ENCODE peak calls at places on chromosomes 3 and 15, in six cellular contexts. X is kidney epithelial cell, L is mucosa of descending colon, B is ovary, E is foreskin fibroblast, K is AG09319. C is an unnamed sample.

GRCh38 chr3:24379936-24380335 is 114.7 kb downstream of the THRB start:
- DNase-seq in X (no peak), L (no peak), B (no peak), E (no peak), K (no peak), C (no peak)

GRCh38 chr15:65963911-65964482 is 94.7 kb downstream of the RAB11A start:
- DNase-seq in X (no peak), L (no peak), B (no peak), E (no peak), K (no peak), C (no peak)

GRCh38 chr3:196150481-196150880 is 60.7 kb downstream of the ZDHHC19 start:
- DNase-seq in X (no peak), L (no peak), B (no peak), E (no peak), K (no peak), C (no peak)

GRCh38 chr3:124745092-124745491 is 14.8 kb downstream of the UMPS start:
- DNase-seq in X (no peak), L (no peak), B (no peak), E (no peak), K (no peak), C (no peak)

GRCh38 chr15:67403428-67403827 is 117.5 kb upstream of the C15orf61 start:
- DNase-seq in X (no peak), L (no peak), B (no peak), E (no peak), K (no peak), C (no peak)

GRCh38 chr3:32500225-32500624 is 2.4 kb downstream of the CMTM6 start:
- DNase-seq in X (no peak), L (no peak), B (no peak), E (no peak), K (no peak), C (no peak)

GRCh38 chr3:76043746-76044145 is 258.4 kb upstream of the ZNF717 start:
- DNase-seq in X (no peak), L (no peak), B (no peak), E (no peak), K (no peak), C (no peak)

GRCh38 chr3:64913515-64913914 is 225.7 kb upstream of the ADAMTS9 start:
- DNase-seq in X (no peak), L (no peak), B (no peak), E (no peak), K (no peak), C (no peak)

GRCh38 chr3:194491996-194492395 is 5.2 kb upstream of the ATP13A3 start:
- DNase-seq in X (no peak), L (no peak), B (no peak), E (no peak), K (no peak), C (no peak)

GRCh38 chr15:35320911-35321310 is 225.1 kb downstream of the DPH6 start:
- DNase-seq in X (no peak), L (no peak), B (no peak), E (no peak), K (no peak), C (no peak)

GRCh38 chr3:63364909-63365308 is 86.8 kb downstream of the SYNPR start:
- DNase-seq in X (no peak), L (no peak), B (no peak), E (no peak), K (no peak), C (no peak)

GRCh38 chr15:63403254-63403945 is 21.8 kb upstream of the CA12 start:
- DNase-seq in X (no peak), L (no peak), B (no peak), E (peak), K (no peak), C (no peak)

GRCh38 chr15:82809308-82810060 is at the start of gene WHAMM:
- DNase-seq in X (peak), L (peak), B (peak), E (peak), K (peak), C (peak)

GRCh38 chr3:194632211-194632982 is 822 bp downstream of the TMEM44 start:
- DNase-seq in X (no peak), L (peak), B (peak), E (peak), K (no peak), C (no peak)

GRCh38 chr3:147099076-147099475 is 307.3 kb downstream of the ZIC4 start:
- DNase-seq in X (no peak), L (no peak), B (no peak), E (peak), K (no peak), C (no peak)

GRCh38 chr3:72270072-72270611 is 485.2 kb upstream of the PROK2 start:
- DNase-seq in X (peak), L (peak), B (peak), E (peak), K (peak), C (peak)

DNA sequence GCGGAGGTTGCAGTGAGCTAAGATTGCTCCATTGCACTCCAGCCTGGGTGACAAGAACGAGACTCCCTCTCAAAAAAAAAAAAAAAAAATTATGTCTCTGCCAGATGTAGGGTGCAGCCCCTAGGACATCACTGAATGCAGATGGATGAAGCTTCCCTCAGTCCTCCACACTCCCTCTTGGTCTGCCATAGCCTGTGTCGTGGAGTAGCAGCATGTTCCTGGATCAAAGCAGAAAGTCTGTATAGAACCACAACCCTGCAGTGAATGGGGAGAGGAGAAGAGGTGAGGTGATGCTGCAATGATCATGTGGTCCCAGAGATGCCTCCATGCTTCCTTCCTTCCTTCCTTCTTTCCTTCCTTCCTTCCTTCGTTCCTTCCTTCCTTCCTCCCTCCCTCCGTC is 15.3 kb upstream of the LAMB2 start:
- DNase-seq in X (no peak), L (no peak), B (no peak), E (no peak), K (no peak), C (no peak)
- TF ChIP-seq CTCF in X (no peak), L (no peak), B (no peak), E (no peak), K (no peak), C (no peak)

GRCh38 chr3:174000675-174001074 is 603.1 kb downstream of the NLGN1 start:
- DNase-seq in X (no peak), L (no peak), B (no peak), E (no peak), K (no peak), C (no peak)

GRCh38 chr3:174002543-174002942 is 605.0 kb downstream of the NLGN1 start:
- DNase-seq in X (no peak), L (no peak), B (no peak), E (peak), K (no peak), C (no peak)
- TF ChIP-seq CTCF in X (peak), L (no peak), B (no peak), E (no peak), K (no peak), C (no peak)

GRCh38 chr15:56883088-56883487 is 35.4 kb upstream of the TCF12 start:
- DNase-seq in X (no peak), L (no peak), B (no peak), E (no peak), K (no peak), C (no peak)
- TF ChIP-seq CTCF in X (no peak), L (no peak), B (no peak), E (no peak), K (no peak), C (no peak)

GRCh38 chr3:52014613-52015012 is 18.9 kb upstream of the RPL29 start:
- DNase-seq in X (no peak), L (no peak), B (no peak), E (peak), K (no peak), C (no peak)
- TF ChIP-seq CTCF in X (peak), L (no peak), B (no peak), E (peak), K (peak), C (peak)

GRCh38 chr3:14125193-14126016 is 553 bp downstream of the TMEM43 start:
- DNase-seq in X (peak), L (peak), B (peak), E (peak), K (peak), C (peak)
- TF ChIP-seq CTCF in X (peak), L (no peak), B (peak), E (peak), K (peak), C (no peak)

GRCh38 chr3:34881026-34881425 is 758.3 kb upstream of the ARPP21 start:
- DNase-seq in X (no peak), L (no peak), B (no peak), E (no peak), K (no peak), C (no peak)

GRCh38 chr3:34886443-34886842 is 752.9 kb upstream of the ARPP21 start:
- DNase-seq in X (no peak), L (no peak), B (no peak), E (no peak), K (no peak), C (no peak)

GRCh38 chr3:34876997-34877396 is 762.3 kb upstream of the ARPP21 start:
- DNase-seq in X (no peak), L (no peak), B (no peak), E (no peak), K (no peak), C (no peak)

GRCh38 chr3:34878488-34878887 is 760.8 kb upstream of the ARPP21 start:
- DNase-seq in X (no peak), L (no peak), B (no peak), E (no peak), K (no peak), C (no peak)

GRCh38 chr3:34882764-34883163 is 756.6 kb upstream of the ARPP21 start:
- DNase-seq in X (no peak), L (no peak), B (no peak), E (no peak), K (no peak), C (peak)
- TF ChIP-seq CTCF in X (peak), L (no peak), B (no peak), E (no peak), K (no peak), C (peak)

DNA sequence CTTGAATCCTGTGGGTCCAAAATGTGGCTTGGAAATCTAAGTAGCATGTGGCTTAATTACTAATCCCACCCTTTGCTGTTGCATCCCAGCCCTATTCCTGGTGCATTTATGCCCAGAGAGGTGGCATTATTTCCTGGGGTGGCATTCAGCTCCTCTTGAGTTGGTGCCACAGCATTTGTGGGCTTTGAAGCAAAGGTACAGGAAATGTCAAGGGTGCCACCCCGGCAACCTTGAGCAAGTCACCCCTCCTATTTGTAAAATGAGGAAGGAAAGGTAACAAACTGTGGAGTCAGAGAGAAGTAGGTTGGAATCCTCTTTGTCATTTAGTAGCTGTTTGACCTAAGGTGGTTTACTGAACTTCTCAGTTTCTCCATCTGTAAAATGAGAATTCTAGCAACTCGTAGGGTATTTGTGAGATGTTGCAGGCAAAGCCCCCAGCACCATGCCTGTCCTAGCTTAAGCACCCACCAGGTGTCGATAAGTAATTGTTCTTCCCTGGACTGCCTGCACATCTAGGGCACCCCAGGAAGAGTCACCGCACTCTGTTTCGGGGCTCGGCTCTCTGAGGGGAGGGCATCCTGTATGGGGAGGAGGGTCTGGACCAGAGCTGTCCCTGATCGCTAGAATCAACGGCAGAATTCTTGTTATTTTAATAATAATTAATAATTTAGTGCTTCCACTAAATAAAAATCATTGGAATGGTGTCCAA is 17.1 kb downstream of the ISG20 start:
- DNase-seq in X (no peak), L (no peak), B (no peak), E (no peak), K (no peak), C (no peak)
- TF ChIP-seq CTCF in X (no peak), L (no peak), B (no peak), E (no peak), K (no peak), C (no peak)

GRCh38 chr3:131033480-131034080 is 6.9 kb downstream of the NEK11 start:
- DNase-seq in X (no peak), L (no peak), B (no peak), E (peak), K (no peak), C (no peak)
- TF ChIP-seq CTCF in X (peak), L (peak), B (no peak), E (peak), K (peak), C (peak)

C was measured in astrocyte of the cerebellum.